ENCODE peak calls at places on chromosome 1, in eight cellular contexts. A, K, T, C, H, L, N and B are unnamed samples.

GRCh38 chr1:1143636-1144035 is 27.7 kb upstream of the C1orf159 start:
- DNase-seq in A (no peak), K (no peak), T (no peak), C (no peak), H (no peak), L (no peak), N (no peak), B (no peak)

GRCh38 chr1:97797403-97798183 is 123.2 kb downstream of the DPYD start:
- DNase-seq in A (no peak), K (peak), T (peak), C (no peak), H (no peak), L (peak), N (no peak), B (no peak)

GRCh38 chr1:198919667-198920398 is 281.0 kb downstream of the PTPRC start:
- DNase-seq in A (no peak), K (no peak), T (peak), C (no peak), H (no peak), L (peak), N (no peak), B (peak)

GRCh38 chr1:78688701-78689100 is 39.1 kb downstream of the IFI44 start:
- DNase-seq in A (no peak), K (no peak), T (peak), C (no peak), H (no peak), L (peak), N (peak), B (peak)

GRCh38 chr1:32733573-32734321 is 31.2 kb upstream of the SYNC start:
- DNase-seq in A (no peak), K (no peak), T (no peak), C (no peak), H (no peak), L (peak), N (no peak), B (peak)

GRCh38 chr1:201715801-201716741 is 112.9 kb upstream of the IPO9 start:
- DNase-seq in A (peak), K (no peak), T (no peak), C (peak), H (no peak), L (no peak), N (no peak), B (no peak)

GRCh38 chr1:34101151-34101550 is 63.9 kb downstream of the CSMD2 start:
- DNase-seq in A (no peak), K (no peak), T (no peak), C (no peak), H (no peak), L (peak), N (peak), B (peak)

GRCh38 chr1:238254935-238255334 is 364.2 kb upstream of the ZP4 start:
- DNase-seq in A (no peak), K (no peak), T (no peak), C (no peak), H (no peak), L (no peak), N (no peak), B (no peak)

GRCh38 chr1:209657140-209657879 is 5.1 kb upstream of the LAMB3 start:
- DNase-seq in A (no peak), K (no peak), T (no peak), C (no peak), H (no peak), L (no peak), N (no peak), B (peak)

GRCh38 chr1:26530898-26531598 is 1.5 kb downstream of the RPS6KA1 start:
- DNase-seq in A (no peak), K (no peak), T (peak), C (no peak), H (peak), L (peak), N (no peak), B (peak)